ENCODE peak calls at places on chromosome 20, in seven cellular contexts. C is psoas muscle; K is pancreas; R is effector memory CD4-positive, alpha-beta T cell; D is transverse colon; O is aorta; Y is Panc1. H is an unnamed sample. For H3K9me3, the result is how much of the 10 kb centered on the place peaks cover.

GRCh38 chr20:17142666-17143065 is 84.2 kb upstream of the PCSK2 start:
- DNase-seq in R (no peak), C (no peak), Y (no peak), K (no peak), D (no peak), O (no peak), H (no peak)

GRCh38 chr20:1306316-1307135 is 22.4 kb downstream of the SDCBP2 start:
- DNase-seq in D (no peak), R (no peak), Y (no peak), O (no peak), C (peak), K (no peak), H (no peak)

GRCh38 chr20:43529457-43530153 is 22.1 kb downstream of the L3MBTL1 start:
- DNase-seq in D (no peak), O (no peak), R (no peak), K (no peak), Y (no peak), C (no peak), H (no peak)

GRCh38 chr20:35166242-35166830 is 5.5 kb upstream of the PROCR start:
- DNase-seq in Y (no peak), R (no peak), C (peak), O (peak), K (no peak), D (no peak), H (no peak)

GRCh38 chr20:54535045-54535444 is 59.7 kb downstream of the DOK5 start:
- DNase-seq in D (no peak), O (no peak), C (no peak), R (no peak), K (no peak), Y (no peak), H (no peak)

GRCh38 chr20:3090565-3090964 is 6.0 kb upstream of the AVP start:
- DNase-seq in D (no peak), O (no peak), Y (no peak), R (no peak), K (no peak), C (no peak), H (no peak)

GRCh38 chr20:44745560-44746366 is at the start of gene KCNK15:
- DNase-seq in K (peak), Y (no peak), R (no peak), O (peak), C (peak), D (peak), H (peak)

GRCh38 chr20:8862092-8862491 is 206.8 kb upstream of the PLCB4 start:
- DNase-seq in C (no peak), K (no peak), Y (no peak), O (no peak), R (no peak), D (no peak), H (no peak)

GRCh38 chr20:4369798-4370124 is 351.9 kb upstream of the PRND start:
- DNase-seq in Y (no peak), K (no peak), O (no peak), D (no peak), C (no peak), R (no peak), H (no peak)

GRCh38 chr20:63241272-63241671 is 5.6 kb downstream of the BIRC7 start:
- DNase-seq in Y (no peak), D (no peak), O (no peak), C (no peak), K (no peak), R (no peak), H (no peak)

GRCh38 chr20:8385247-8385646 is 253.2 kb downstream of the PLCB1 start:
- DNase-seq in D (no peak), Y (no peak), K (peak), R (no peak), C (peak), O (no peak), H (no peak)

GRCh38 chr20:25195962-25196700 is 619 bp downstream of the ENTPD6 start:
- DNase-seq in O (peak), K (peak), D (peak), R (no peak), C (peak), Y (no peak), H (no peak)

GRCh38 chr20:20036756-20037155 is 15.5 kb downstream of the CRNKL1 start:
- DNase-seq in R (no peak), O (no peak), C (no peak), K (no peak), D (no peak), Y (no peak), H (no peak)

GRCh38 chr20:58571942-58572666 is 56.9 kb upstream of the APCDD1L start:
- DNase-seq in R (no peak), O (no peak), C (peak), K (no peak), D (no peak), Y (no peak), H (no peak)

GRCh38 chr20:37789408-37789807 is 95.6 kb downstream of the CTNNBL1 start:
- DNase-seq in D (no peak), Y (no peak), C (no peak), R (no peak), K (no peak), O (no peak), H (no peak)

GRCh38 chr20:23205656-23206055 is 119.5 kb upstream of the CD93 start:
- DNase-seq in R (no peak), C (peak), K (no peak), O (peak), Y (no peak), D (peak), H (no peak)

GRCh38 chr20:35595901-35596300 is 19.7 kb upstream of the SPAG4 start:
- DNase-seq in K (peak), O (no peak), D (no peak), R (no peak), C (no peak), Y (no peak), H (no peak)

GRCh38 chr20:32370897-32371296 is 12.8 kb downstream of the ASXL1 start:
- DNase-seq in Y (no peak), K (no peak), R (no peak), C (no peak), O (no peak), D (no peak), H (no peak)

GRCh38 chr20:49851991-49852390 is 39.4 kb downstream of the SLC9A8 start:
- DNase-seq in D (no peak), C (no peak), K (no peak), R (no peak), Y (no peak), O (peak), H (no peak)

GRCh38 chr20:37992802-37993538 is 40.3 kb downstream of the TTI1 start:
- DNase-seq in Y (no peak), D (peak), R (no peak), O (no peak), C (peak), K (no peak), H (no peak)

GRCh38 chr20:25336561-25337422 is 53.8 kb downstream of the ABHD12 start:
- DNase-seq in K (no peak), D (no peak), C (no peak), Y (no peak), R (no peak), O (no peak), H (no peak)

GRCh38 chr20:4603724-4604123 is 118.0 kb upstream of the PRND start:
- DNase-seq in K (no peak), O (no peak), D (no peak), Y (no peak), R (no peak), C (no peak), H (no peak)

GRCh38 chr20:36836591-36837329 is 39.2 kb upstream of the TLDC2 start:
- DNase-seq in R (no peak), C (no peak), Y (peak), O (peak), D (peak), K (peak), H (no peak)

GRCh38 chr20:1327241-1327653 is 1.7 kb downstream of the SDCBP2 start:
- DNase-seq in D (peak), K (no peak), Y (no peak), O (no peak), C (no peak), R (no peak), H (no peak)

GRCh38 chr20:50112512-50113419 is at the start of gene UBE2V1:
- DNase-seq in R (peak), O (peak), K (peak), Y (no peak), D (peak), C (peak), H (peak)

GRCh38 chr20:45268531-45268930 is 14.2 kb upstream of the SLPI start:
- DNase-seq in R (no peak), D (no peak), K (no peak), Y (no peak), O (no peak), C (no peak), H (no peak)

GRCh38 chr20:13486694-13487093 is 152.0 kb downstream of the TASP1 start:
- DNase-seq in Y (no peak), O (no peak), C (no peak), R (no peak), K (no peak), D (no peak), H (no peak)
- H3K9me3 ChIP-seq in Y (under half), O (under half), C (under half), R (under half), K (under half), D (under half), H (under half)

GRCh38 chr20:30491016-30491415 is 766.4 kb upstream of the DEFB115 start:
- DNase-seq in O (no peak), D (no peak), K (no peak), C (no peak), Y (no peak), R (no peak), H (no peak)

GRCh38 chr20:30486103-30486478 is 771.4 kb upstream of the DEFB115 start:
- DNase-seq in R (no peak), Y (no peak), K (no peak), O (no peak), D (no peak), C (no peak), H (no peak)

GRCh38 chr20:30487947-30488926 is 769.2 kb upstream of the DEFB115 start:
- DNase-seq in D (no peak), C (no peak), Y (no peak), R (no peak), O (no peak), K (no peak), H (no peak)

GRCh38 chr20:30489604-30490003 is 767.9 kb upstream of the DEFB115 start:
- DNase-seq in C (no peak), R (no peak), K (no peak), Y (no peak), O (no peak), D (no peak), H (no peak)

GRCh38 chr20:30488941-30489601 is 768.4 kb upstream of the DEFB115 start:
- DNase-seq in K (no peak), C (no peak), Y (no peak), O (no peak), R (no peak), D (no peak), H (no peak)
- H3K9me3 ChIP-seq in K (under half), C (under half), Y (under half), O (under half), R (under half), D (under half), H (under half)

DNA sequence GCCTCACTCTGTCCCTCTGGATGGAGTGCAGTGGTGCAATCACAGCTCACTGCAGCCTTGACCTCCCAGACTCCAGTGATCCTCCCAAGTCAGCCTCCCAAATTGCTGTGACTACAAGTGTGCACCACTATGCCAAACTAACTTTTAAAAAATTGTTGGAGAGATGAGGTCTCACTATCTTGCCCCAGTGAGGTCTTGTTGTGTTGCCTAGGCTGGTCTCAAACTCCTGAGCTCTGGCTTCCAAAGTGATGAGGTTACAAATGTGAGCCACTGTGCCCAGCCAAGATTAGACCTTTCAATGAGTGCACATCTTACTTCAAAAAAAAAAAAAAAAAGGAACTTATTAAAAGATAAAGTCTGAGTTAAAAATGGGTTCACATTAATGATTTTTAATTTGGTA is 1838.1 kb upstream of the DEFB115 start:
- DNase-seq in D (no peak), K (no peak), Y (no peak), O (no peak), R (no peak), C (no peak), H (no peak)
- H3K9me3 ChIP-seq in D (under half), K (under half), Y (under half), O (under half), R (under half), C (under half), H (under half)

GRCh38 chr20:62104791-62105345 is 17.4 kb upstream of the LSM14B start:
- DNase-seq in R (no peak), Y (no peak), O (no peak), C (no peak), D (peak), K (no peak), H (no peak)
- H3K9me3 ChIP-seq in R (under half), Y (under half), O (under half), C (under half), D (under half), K (under half), H (under half)

DNA sequence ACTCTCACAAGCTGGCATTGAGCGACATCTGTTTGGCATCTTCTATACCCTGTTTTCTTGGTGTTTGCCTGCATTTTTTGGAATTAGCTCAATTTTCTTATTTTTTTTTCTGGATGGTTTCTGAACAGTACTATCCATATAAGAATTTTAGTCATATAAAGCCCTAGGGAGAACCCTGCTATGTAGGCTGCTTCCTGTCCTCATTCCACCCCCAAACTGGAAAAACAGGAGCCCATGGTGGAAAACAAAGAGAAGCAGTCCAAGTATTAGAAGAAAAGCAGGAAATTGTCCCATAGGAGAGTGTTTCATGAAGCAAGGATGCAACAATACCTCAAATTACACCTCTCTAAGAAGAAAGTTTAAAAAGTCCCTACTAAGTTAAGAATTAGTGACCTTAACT is 737.2 kb downstream of the DHX35 start:
- DNase-seq in R (no peak), D (no peak), O (no peak), Y (no peak), K (no peak), C (no peak), H (no peak)
- H3K9me3 ChIP-seq in R (under half), D (under half), O (under half), Y (under half), K (under half), C (under half), H (under half)

DNA sequence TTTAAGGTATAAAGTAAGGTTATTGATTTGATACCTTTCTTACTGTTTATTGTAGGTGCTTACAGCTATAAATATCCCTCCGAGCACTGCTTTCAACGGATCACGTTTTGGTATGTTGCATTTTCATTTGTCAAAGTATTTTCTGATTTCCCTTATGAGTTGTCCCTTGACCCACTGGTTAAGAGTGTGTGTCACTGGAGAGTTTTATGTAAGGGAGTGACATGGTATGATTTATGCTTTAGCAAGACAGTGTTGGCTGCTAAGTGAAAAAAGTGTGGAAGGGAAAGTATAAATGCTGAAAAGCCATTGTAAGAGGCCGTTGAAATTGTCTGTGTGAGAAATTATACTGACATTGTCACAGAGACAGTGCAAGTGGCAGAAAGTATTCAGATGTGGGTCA is 72.0 kb downstream of the SYCP2 start:
- DNase-seq in R (no peak), D (no peak), Y (no peak), O (no peak), K (no peak), C (no peak), H (no peak)
- H3K9me3 ChIP-seq in R (under half), D (under half), Y (under half), O (under half), K (under half), C (under half), H (under half)

DNA sequence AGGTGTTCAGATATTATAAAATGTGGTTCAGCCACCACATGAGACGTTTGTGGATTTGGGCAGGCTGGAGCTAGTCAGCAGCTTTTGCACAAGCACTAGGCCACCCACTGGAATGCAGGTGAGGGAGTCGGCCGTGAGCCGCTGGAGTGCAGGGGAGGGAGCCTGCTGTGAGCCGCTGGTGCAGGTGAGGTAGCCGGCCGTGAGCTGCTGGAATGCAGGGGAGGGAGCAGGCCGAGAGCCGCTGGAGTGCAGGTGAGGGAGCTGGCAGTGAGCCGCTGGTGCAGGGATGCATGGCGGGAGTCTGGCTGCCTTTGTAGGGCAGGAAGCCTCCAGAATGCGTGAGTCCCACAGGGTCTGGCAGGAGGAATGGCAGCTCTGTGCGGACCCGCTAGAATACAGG is 1907.6 kb upstream of the DEFB115 start:
- DNase-seq in K (no peak), O (no peak), R (no peak), D (no peak), C (no peak), Y (no peak), H (no peak)
- H3K9me3 ChIP-seq in K (under half), O (under half), R (under half), D (under half), C (under half), Y (under half), H (under half)

GRCh38 chr20:13571662-13572061 is 67.1 kb downstream of the TASP1 start:
- DNase-seq in R (no peak), O (no peak), K (no peak), C (no peak), D (no peak), Y (no peak), H (no peak)

GRCh38 chr20:13563854-13564253 is 74.9 kb downstream of the TASP1 start:
- DNase-seq in Y (no peak), K (no peak), D (no peak), R (no peak), C (no peak), O (no peak), H (no peak)

DNA sequence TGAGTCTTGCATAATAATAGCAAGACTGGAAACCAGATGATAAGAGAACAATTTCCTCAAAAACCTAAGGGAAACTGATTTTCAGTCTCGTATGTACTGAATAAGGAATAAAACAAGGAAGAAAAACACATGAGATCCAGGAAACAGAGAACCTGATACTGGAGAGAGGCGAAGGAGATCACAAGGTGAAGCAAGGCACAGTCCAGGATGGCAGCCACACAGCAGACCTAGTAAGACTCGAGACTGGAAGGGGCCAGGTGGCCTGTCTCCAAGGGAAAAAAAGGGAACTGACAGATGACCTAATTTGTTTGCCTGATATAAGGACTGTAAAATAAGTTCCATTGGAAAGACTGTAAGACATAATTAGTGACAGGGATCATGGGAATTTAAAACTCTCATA is 71.1 kb downstream of the TASP1 start:
- DNase-seq in C (peak), O (no peak), K (no peak), D (no peak), R (no peak), Y (no peak), H (no peak)
- H3K9me3 ChIP-seq in C (under half), O (under half), K (under half), D (under half), R (under half), Y (under half), H (under half)